ENCODE peak calls at places on chromosome 16, in four cellular contexts. Z is H1, L is GM12878, H is HCT116. E is an unnamed sample.

GRCh38 chr16:52742052-52742451 is 195.1 kb upstream of the TOX3 start:
- DNase-seq in L (no peak), Z (no peak), H (no peak), E (no peak)

GRCh38 chr16:57571098-57571497 is 28.7 kb downstream of the ADGRG5 start:
- DNase-seq in Z (no peak), L (no peak), H (no peak), E (no peak)

GRCh38 chr16:22034503-22034902 is 26.6 kb downstream of the MOSMO start:
- DNase-seq in L (no peak), Z (no peak), H (no peak), E (no peak)

GRCh38 chr16:12449795-12450194 is 353.9 kb downstream of the CPPED1 start:
- DNase-seq in H (no peak), L (no peak), Z (no peak), E (no peak)

GRCh38 chr16:14957576-14958322 is 17.1 kb upstream of the PDXDC1 start:
- DNase-seq in L (no peak), Z (no peak), H (no peak), E (no peak)

GRCh38 chr16:77674888-77675287 is 47.4 kb upstream of the NUDT7 start:
- DNase-seq in Z (no peak), H (no peak), L (no peak), E (no peak)

GRCh38 chr16:47113130-47113529 is 30.6 kb downstream of the NETO2 start:
- DNase-seq in L (no peak), H (no peak), Z (no peak), E (no peak)

GRCh38 chr16:82700541-82701240 is 73.9 kb downstream of the CDH13 start:
- DNase-seq in H (no peak), Z (no peak), L (peak; percentile 12), E (no peak)

GRCh38 chr16:86772231-86772510 is 193.8 kb downstream of the FOXL1 start:
- DNase-seq in L (no peak), H (no peak), Z (no peak), E (no peak)

GRCh38 chr16:85627835-85628556 is 14.9 kb downstream of the GSE1 start:
- DNase-seq in H (no peak), Z (no peak), L (no peak), E (no peak)

GRCh38 chr16:57620316-57621231 is 7.9 kb upstream of the ADGRG1 start:
- DNase-seq in L (no peak), Z (no peak), H (no peak), E (no peak)

GRCh38 chr16:15435216-15435864 is 952 bp downstream of the BMERB1 start:
- DNase-seq in L (no peak), H (no peak), Z (no peak), E (no peak)

GRCh38 chr16:31535737-31536136 is 8.0 kb downstream of the AHSP start:
- DNase-seq in Z (no peak), L (no peak), H (no peak), E (peak; percentile 77)

GRCh38 chr16:81551821-81552304 is 107.3 kb downstream of the CMIP start:
- DNase-seq in Z (no peak), L (no peak), H (no peak), E (peak; percentile 53)

GRCh38 chr16:58491-59439 is 5.1 kb downstream of the SNRNP25 start:
- DNase-seq in Z (no peak), L (no peak), H (no peak), E (no peak)

GRCh38 chr16:85708338-85708737 is 19.6 kb upstream of the GINS2 start:
- DNase-seq in L (no peak), Z (no peak), H (no peak), E (no peak)

GRCh38 chr16:4734730-4735575 is 616 bp downstream of the DNAAF8 start:
- DNase-seq in H (peak; percentile 40), L (no peak), Z (no peak), E (peak; percentile 93)

GRCh38 chr16:27531186-27531585 is 18.5 kb downstream of the GTF3C1 start:
- DNase-seq in H (no peak), L (no peak), Z (no peak), E (no peak)

GRCh38 chr16:5323742-5324141 is 226.1 kb upstream of the EEF2KMT start:
- DNase-seq in Z (no peak), H (no peak), L (no peak), E (no peak)

GRCh38 chr16:19853973-19854876 is 30.4 kb downstream of the GPRC5B start:
- DNase-seq in H (no peak), L (no peak), Z (no peak), E (no peak)
- H3K4me1 ChIP-seq in H (no peaks in the 10 kb centered on the region), L (no peaks in the 10 kb centered on the region), Z (peaks cover 33% of the 10 kb centered on the region), E (no peaks in the 10 kb centered on the region)

GRCh38 chr16:84603115-84603816 is 14.6 kb downstream of the COTL1 start:
- DNase-seq in L (no peak), Z (no peak), H (peak; percentile 55), E (no peak)
- TF ChIP-seq EGR1 in L (peak; percentile 23), Z (no peak), H (no peak), E (no peak)

DNA sequence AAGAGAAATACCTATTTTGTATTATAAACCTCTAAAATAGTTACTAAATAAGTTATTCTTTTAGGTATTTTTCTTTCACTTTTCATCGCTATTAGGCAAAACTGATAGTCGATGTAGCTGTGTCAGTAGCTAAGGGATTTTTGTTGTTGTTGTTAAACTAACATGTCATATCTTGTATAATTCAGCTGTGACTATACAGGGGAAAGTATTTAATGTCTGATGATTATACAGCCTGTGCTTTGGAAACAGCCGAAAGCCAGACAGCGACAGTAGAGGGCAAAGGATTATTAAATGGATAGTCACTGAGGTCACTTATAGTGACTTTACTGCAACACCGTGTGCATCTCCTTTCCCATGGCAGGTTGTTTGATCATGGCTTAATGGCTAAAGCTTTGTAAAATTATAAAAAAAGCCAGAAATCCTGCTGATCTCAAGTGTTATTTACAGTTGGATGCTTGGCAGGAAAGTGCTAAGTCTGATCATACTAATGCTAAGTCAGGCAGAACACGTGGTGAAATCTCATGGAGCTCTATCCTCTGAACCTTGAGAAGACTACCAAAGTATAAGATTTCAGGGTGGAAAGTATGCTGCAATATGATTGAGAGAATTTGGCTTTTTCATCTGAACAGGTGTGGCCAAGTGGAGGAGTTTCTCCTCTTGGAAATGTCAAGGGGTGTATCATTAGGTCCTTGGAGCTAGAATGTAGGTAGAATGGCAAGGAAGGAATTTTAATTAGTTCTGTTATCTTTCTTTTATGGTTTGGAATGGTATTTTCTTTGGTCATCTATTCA is 88.4 kb downstream of the FTO start:
- DNase-seq in L (no peak), Z (no peak), H (no peak), E (no peak)
- TF ChIP-seq SRF in L (no peak), Z (no peak), H (no peak), E (no peak)

DNA sequence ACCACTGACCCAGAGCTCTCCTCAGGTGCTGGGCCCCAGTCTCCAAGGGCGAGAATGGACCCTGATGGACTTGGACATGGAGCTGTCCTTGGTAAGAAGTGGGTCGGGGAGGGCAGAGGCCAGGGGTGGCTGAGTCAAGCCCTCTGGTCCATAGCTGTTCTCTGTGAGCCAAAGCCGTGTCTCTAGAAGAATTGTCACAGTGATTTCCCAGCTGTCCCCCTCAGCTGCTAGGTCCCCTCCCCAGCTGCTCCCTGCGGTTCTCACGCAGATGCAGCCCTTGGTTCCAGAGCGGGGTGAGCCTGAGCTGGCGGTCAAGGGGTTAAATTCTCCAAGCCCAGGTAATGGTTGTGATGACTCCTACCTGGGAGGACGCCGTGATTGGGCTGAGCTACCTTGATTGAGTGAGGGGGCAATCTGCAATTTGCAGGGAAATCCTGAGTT is 1.3 kb upstream of the NOL3 start:
- DNase-seq in H (no peak), Z (no peak), L (no peak), E (no peak)
- H3K4me1 ChIP-seq in H (peaks cover 37% of the 10 kb centered on the region), Z (no peaks in the 10 kb centered on the region), L (peaks cover 42% of the 10 kb centered on the region), E (peaks cover 28% of the 10 kb centered on the region)

DNA sequence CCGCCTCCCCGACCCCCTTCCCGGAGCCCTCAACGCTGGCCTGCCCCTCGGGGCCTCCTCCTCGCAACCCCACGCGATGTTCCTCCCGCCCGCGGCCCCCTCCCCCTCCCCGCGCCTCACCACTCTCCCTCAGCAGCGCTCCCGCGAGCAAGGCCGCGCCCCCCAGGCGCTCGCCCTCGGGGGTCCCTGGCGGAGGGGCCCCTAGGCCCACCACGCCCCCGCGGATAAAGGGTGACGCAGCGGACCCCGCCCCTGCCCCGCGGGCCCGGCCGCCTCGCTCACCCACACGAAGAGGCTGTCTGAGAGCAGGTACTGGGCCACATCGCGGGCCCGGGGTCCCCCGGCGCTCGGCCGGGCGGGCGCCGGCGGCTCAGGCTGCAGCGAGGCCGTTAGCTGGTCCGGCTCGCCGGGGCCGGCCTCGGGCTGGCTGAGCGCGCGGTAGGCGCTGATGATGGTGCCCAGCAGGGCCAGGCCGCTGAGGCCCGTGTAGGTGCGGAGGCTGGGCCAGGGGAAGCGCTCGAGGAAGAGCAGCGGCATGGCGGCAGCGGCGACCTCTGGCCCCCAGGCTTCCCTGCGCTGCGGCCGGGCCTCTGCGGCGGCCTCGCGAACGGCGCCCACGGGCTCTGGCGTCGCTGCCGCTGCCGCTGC is 430 bp downstream of the AMFR start:
- DNase-seq in Z (no peak), H (no peak), L (no peak), E (peak; percentile 44)
- TF ChIP-seq EGR1 in Z (peak; percentile 20), H (no peak), L (no peak), E (peak; percentile 29)

GRCh38 chr16:11253009-11253994 is 2.7 kb downstream of the SOCS1 start:
- DNase-seq in L (no peak), Z (no peak), H (no peak), E (peak; percentile 36)

GRCh38 chr16:11255737-11256656 is at the start of gene SOCS1:
- DNase-seq in H (peak; percentile 47), Z (peak; percentile 59), L (no peak), E (peak; percentile 94)

GRCh38 chr16:11253995-11254912 is 1.8 kb downstream of the SOCS1 start:
- DNase-seq in Z (no peak), L (no peak), H (no peak), E (no peak)

GRCh38 chr16:11256657-11257130 is 690 bp upstream of the SOCS1 start:
- DNase-seq in H (no peak), L (no peak), Z (no peak), E (peak; percentile 72)

DNA sequence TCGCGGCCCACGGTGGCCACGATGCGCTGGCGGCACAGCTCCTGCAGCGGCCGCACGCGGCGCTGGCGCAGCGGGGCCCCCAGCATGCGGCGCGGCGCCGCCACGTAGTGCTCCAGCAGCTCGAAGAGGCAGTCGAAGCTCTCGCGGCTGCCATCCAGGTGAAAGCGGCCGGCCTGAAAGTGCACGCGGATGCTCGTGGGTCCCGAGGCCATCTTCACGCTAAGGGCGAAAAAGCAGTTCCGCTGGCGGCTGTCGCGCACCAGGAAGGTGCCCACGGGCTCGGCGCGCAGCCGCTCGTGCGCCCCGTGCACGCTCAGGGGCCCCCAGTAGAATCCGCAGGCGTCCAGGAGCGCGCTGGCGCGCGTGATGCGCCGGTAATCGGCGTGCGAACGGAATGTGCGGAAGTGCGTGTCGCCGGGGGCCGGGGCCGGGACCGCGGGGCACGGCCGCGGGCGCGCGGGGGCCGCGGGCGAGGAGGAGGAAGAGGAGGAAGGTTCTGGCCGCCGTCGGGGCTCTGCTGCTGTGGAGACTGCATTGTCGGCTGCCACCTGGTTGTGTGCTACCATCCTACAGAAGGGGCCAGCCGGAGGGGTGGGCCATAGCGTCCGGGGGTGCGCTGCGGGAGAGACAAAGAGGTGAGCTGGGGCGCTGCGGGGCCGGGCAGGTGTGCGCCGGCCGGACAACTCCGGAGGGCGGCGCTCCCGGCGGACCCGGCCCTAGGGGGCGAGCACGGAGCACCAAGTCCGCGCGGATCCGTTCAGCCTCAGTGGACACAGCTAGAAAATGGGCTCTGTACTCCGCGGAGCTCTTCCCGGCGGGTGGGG is 879 bp downstream of the SOCS1 start:
- DNase-seq in L (no peak), Z (no peak), H (no peak), E (peak; percentile 60)
- TF ChIP-seq SRF in L (no peak), Z (no peak), H (no peak), E (no peak)

E was measured in K562.